ENCODE peak calls at places on chromosomes 5 and 9, in four cellular contexts. One of them, this sample, is unnamed.

GRCh38 chr9:93059960-93060591 is 1.6 kb downstream of the SUSD3 start:
- DNase-seq in mesendoderm: peak
- DNase-seq in neuronal stem cell: no peak
- DNase-seq in Karpas-422: no peak
- DNase-seq in this sample: no peak

GRCh38 chr5:110963495-110963894 is 108.0 kb upstream of the TSLP start:
- DNase-seq in Karpas-422: no peak
- DNase-seq in mesendoderm: no peak
- DNase-seq in neuronal stem cell: no peak
- DNase-seq in this sample: no peak

GRCh38 chr5:17056056-17056690 is 120.1 kb upstream of the MYO10 start:
- DNase-seq in neuronal stem cell: no peak
- DNase-seq in Karpas-422: no peak
- DNase-seq in mesendoderm: peak
- DNase-seq in this sample: no peak

GRCh38 chr5:138942066-138942465 is 66.9 kb upstream of the LRRTM2 start:
- DNase-seq in mesendoderm: no peak
- DNase-seq in Karpas-422: no peak
- DNase-seq in neuronal stem cell: no peak
- DNase-seq in this sample: no peak

GRCh38 chr9:113486327-113486726 is 22.8 kb downstream of the RGS3 start:
- DNase-seq in neuronal stem cell: no peak
- DNase-seq in mesendoderm: no peak
- DNase-seq in Karpas-422: no peak
- DNase-seq in this sample: no peak

GRCh38 chr5:16446993-16447392 is 18.6 kb downstream of the ZNF622 start:
- DNase-seq in neuronal stem cell: no peak
- DNase-seq in Karpas-422: no peak
- DNase-seq in mesendoderm: peak
- DNase-seq in this sample: no peak

GRCh38 chr5:104326966-104327365 is 764.4 kb upstream of the NUDT12 start:
- DNase-seq in neuronal stem cell: no peak
- DNase-seq in Karpas-422: no peak
- DNase-seq in mesendoderm: no peak
- DNase-seq in this sample: no peak

GRCh38 chr9:5384436-5384835 is 44.8 kb upstream of the RLN1 start:
- DNase-seq in Karpas-422: no peak
- DNase-seq in neuronal stem cell: no peak
- DNase-seq in mesendoderm: no peak
- DNase-seq in this sample: no peak

GRCh38 chr9:129525781-129526180 is 95.1 kb downstream of the C9orf50 start:
- DNase-seq in Karpas-422: no peak
- DNase-seq in mesendoderm: no peak
- DNase-seq in neuronal stem cell: no peak
- DNase-seq in this sample: no peak

GRCh38 chr5:65986050-65986451 is 59.7 kb downstream of the ERBIN start:
- DNase-seq in Karpas-422: no peak
- DNase-seq in neuronal stem cell: no peak
- DNase-seq in mesendoderm: no peak
- DNase-seq in this sample: no peak

GRCh38 chr5:72042097-72042496 is 65.2 kb upstream of the MAP1B start:
- DNase-seq in mesendoderm: no peak
- DNase-seq in Karpas-422: no peak
- DNase-seq in neuronal stem cell: no peak
- DNase-seq in this sample: no peak

GRCh38 chr9:88818495-88819201 is 172.6 kb upstream of the S1PR3 start:
- DNase-seq in mesendoderm: peak
- DNase-seq in Karpas-422: no peak
- DNase-seq in neuronal stem cell: peak
- DNase-seq in this sample: no peak

GRCh38 chr9:113875917-113876805 is at the start of gene ZNF618:
- DNase-seq in mesendoderm: peak
- DNase-seq in neuronal stem cell: peak
- DNase-seq in Karpas-422: no peak
- DNase-seq in this sample: peak

GRCh38 chr5:127326438-127326837 is 35.8 kb downstream of the MEGF10 start:
- DNase-seq in neuronal stem cell: no peak
- DNase-seq in mesendoderm: peak
- DNase-seq in Karpas-422: no peak
- DNase-seq in this sample: no peak

GRCh38 chr9:133609311-133610098 is at the start of gene FAM163B:
- DNase-seq in neuronal stem cell: peak
- DNase-seq in Karpas-422: no peak
- DNase-seq in mesendoderm: peak
- DNase-seq in this sample: no peak

GRCh38 chr9:110251212-110251611 is 5.1 kb downstream of the TXN start:
- DNase-seq in neuronal stem cell: no peak
- DNase-seq in mesendoderm: no peak
- DNase-seq in Karpas-422: no peak
- DNase-seq in this sample: no peak

GRCh38 chr9:72589684-72590555 is 68.5 kb downstream of the TMC1 start:
- DNase-seq in mesendoderm: no peak
- DNase-seq in Karpas-422: no peak
- DNase-seq in neuronal stem cell: no peak
- DNase-seq in this sample: no peak

DNA sequence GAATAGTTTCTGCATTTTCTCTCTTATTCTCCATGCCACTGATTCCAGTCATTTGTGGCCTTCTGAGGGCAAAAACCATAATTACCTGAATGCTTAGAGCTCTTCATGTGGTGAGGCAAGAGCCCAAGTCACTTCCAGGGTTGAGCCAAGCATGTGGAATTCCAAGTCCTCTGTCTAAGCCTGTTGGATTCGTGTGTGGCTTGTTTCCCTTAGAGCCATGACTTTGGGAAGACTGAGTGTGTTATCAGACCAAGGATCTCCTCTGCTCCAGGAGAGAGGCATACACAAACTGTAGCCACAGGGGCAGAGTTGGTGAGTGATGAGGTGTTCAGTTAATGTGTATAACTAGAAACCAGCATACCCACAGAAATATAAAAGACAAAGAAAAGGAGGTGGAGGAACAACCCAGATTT is 27.1 kb downstream of the SLC22A5 start:
- DNase-seq in neuronal stem cell: no peak
- DNase-seq in Karpas-422: no peak
- DNase-seq in mesendoderm: peak
- DNase-seq in this sample: no peak
- H3K4me2 ChIP-seq in neuronal stem cell: no peak
- H3K4me2 ChIP-seq in Karpas-422: no peak
- H3K4me2 ChIP-seq in mesendoderm: no peak
- H3K4me2 ChIP-seq in this sample: no peak

GRCh38 chr9:104093162-104093561 is 947 bp upstream of the SMC2 start:
- DNase-seq in mesendoderm: peak
- DNase-seq in neuronal stem cell: no peak
- DNase-seq in Karpas-422: no peak
- DNase-seq in this sample: peak

GRCh38 chr9:104091708-104092107 is 2.4 kb upstream of the SMC2 start:
- DNase-seq in mesendoderm: peak
- DNase-seq in Karpas-422: peak
- DNase-seq in neuronal stem cell: no peak
- DNase-seq in this sample: no peak

GRCh38 chr9:104092192-104092591 is 1.9 kb upstream of the SMC2 start:
- DNase-seq in neuronal stem cell: no peak
- DNase-seq in mesendoderm: no peak
- DNase-seq in Karpas-422: no peak
- DNase-seq in this sample: no peak

GRCh38 chr9:104090578-104090977 is 3.5 kb upstream of the SMC2 start:
- DNase-seq in neuronal stem cell: no peak
- DNase-seq in Karpas-422: no peak
- DNase-seq in mesendoderm: no peak
- DNase-seq in this sample: no peak

GRCh38 chr9:104091028-104091590 is 3.0 kb upstream of the SMC2 start:
- DNase-seq in mesendoderm: no peak
- DNase-seq in neuronal stem cell: no peak
- DNase-seq in Karpas-422: no peak
- DNase-seq in this sample: no peak
- H3K4me2 ChIP-seq in mesendoderm: no peak
- H3K4me2 ChIP-seq in neuronal stem cell: no peak
- H3K4me2 ChIP-seq in Karpas-422: no peak
- H3K4me2 ChIP-seq in this sample: no peak

DNA sequence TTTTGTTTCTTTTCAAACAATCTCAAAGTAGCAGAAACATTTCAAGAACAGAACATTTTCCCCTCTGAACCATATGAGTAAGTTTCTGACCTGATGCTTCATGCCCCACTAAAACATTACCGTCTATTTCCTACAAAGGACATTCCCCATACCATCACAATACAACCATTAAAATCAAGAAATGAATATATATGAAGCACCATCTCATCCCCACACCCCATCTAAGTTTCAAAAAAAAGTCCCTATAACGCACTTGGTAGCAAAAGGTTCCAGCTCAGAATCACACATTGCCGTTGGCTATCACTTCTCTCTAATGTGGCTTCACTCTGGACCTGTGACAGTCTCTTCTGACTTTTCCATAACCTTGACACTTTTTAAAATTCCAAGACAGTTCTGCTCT is 6.0 kb downstream of the EMB start:
- DNase-seq in Karpas-422: no peak
- DNase-seq in mesendoderm: no peak
- DNase-seq in neuronal stem cell: no peak
- DNase-seq in this sample: no peak
- H3K4me2 ChIP-seq in Karpas-422: peak
- H3K4me2 ChIP-seq in mesendoderm: no peak
- H3K4me2 ChIP-seq in neuronal stem cell: no peak
- H3K4me2 ChIP-seq in this sample: no peak

GRCh38 chr5:93576015-93576414 is 5.0 kb downstream of the NR2F1-AS1 start:
- DNase-seq in Karpas-422: no peak
- DNase-seq in mesendoderm: no peak
- DNase-seq in neuronal stem cell: no peak
- DNase-seq in this sample: no peak

GRCh38 chr5:93576994-93577575 is 3.9 kb downstream of the NR2F1-AS1 start:
- DNase-seq in Karpas-422: no peak
- DNase-seq in neuronal stem cell: no peak
- DNase-seq in mesendoderm: no peak
- DNase-seq in this sample: no peak

GRCh38 chr5:93578813-93579560 is 2.0 kb downstream of the NR2F1-AS1 start:
- DNase-seq in neuronal stem cell: no peak
- DNase-seq in Karpas-422: no peak
- DNase-seq in mesendoderm: no peak
- DNase-seq in this sample: no peak

GRCh38 chr5:93578179-93578812 is 2.7 kb downstream of the NR2F1-AS1 start:
- DNase-seq in Karpas-422: no peak
- DNase-seq in mesendoderm: no peak
- DNase-seq in neuronal stem cell: no peak
- DNase-seq in this sample: no peak

GRCh38 chr5:93577807-93578178 is 3.2 kb downstream of the NR2F1-AS1 start:
- DNase-seq in Karpas-422: no peak
- DNase-seq in mesendoderm: no peak
- DNase-seq in neuronal stem cell: no peak
- DNase-seq in this sample: no peak
- H3K4me2 ChIP-seq in Karpas-422: no peak
- H3K4me2 ChIP-seq in mesendoderm: no peak
- H3K4me2 ChIP-seq in neuronal stem cell: no peak
- H3K4me2 ChIP-seq in this sample: no peak

This sample was measured in MM.1S.